ENCODE peak calls at places on chromosomes 16 and 17, in seven cellular contexts. E is pancreas, C is left ventricle myocardium inferior, D is GM23248, W is IMR-90, X is DND-41, F is mucosa of descending colon. Z is an unnamed sample.

GRCh38 chr16:12496866-12497265 is 306.8 kb downstream of the CPPED1 start:
- DNase-seq in E (no peak), C (no peak), D (no peak), W (no peak), X (no peak), F (no peak), Z (no peak)

GRCh38 chr17:69654981-69655581 is 240.6 kb downstream of the MAP2K6 start:
- DNase-seq in E (no peak), C (no peak), D (peak; percentile 88), W (peak; percentile 95), X (no peak), F (no peak), Z (no peak)

GRCh38 chr16:8108991-8109509 is 481.3 kb downstream of the TMEM114 start:
- DNase-seq in E (no peak), C (no peak), D (no peak), W (no peak), X (no peak), F (no peak), Z (no peak)

GRCh38 chr17:47966079-47966519 is 4.8 kb upstream of the CDK5RAP3 start:
- DNase-seq in E (no peak), C (no peak), D (peak; percentile 13), W (no peak), X (no peak), F (peak; percentile 74), Z (no peak)

GRCh38 chr16:31508706-31509523 is 724 bp upstream of the RUSF1 start:
- DNase-seq in E (no peak), C (no peak), D (peak; percentile 66), W (peak; percentile 56), X (no peak), F (no peak), Z (no peak)

GRCh38 chr17:41618341-41619161 is 5.8 kb downstream of the KRT17 start:
- DNase-seq in E (no peak), C (no peak), D (no peak), W (no peak), X (no peak), F (no peak), Z (no peak)

GRCh38 chr17:36550491-36551417 is 6.0 kb downstream of the GGNBP2 start:
- DNase-seq in E (no peak), C (no peak), D (no peak), W (no peak), X (no peak), F (no peak), Z (no peak)

GRCh38 chr17:79218175-79218824 is 143.7 kb downstream of the ENGASE start:
- DNase-seq in E (no peak), C (no peak), D (no peak), W (no peak), X (no peak), F (no peak), Z (no peak)

GRCh38 chr16:57299009-57299718 is 14.7 kb upstream of the PLLP start:
- DNase-seq in E (peak; percentile 54), C (no peak), D (peak; percentile 91), W (no peak), X (no peak), F (no peak), Z (peak; percentile 16)

GRCh38 chr16:87057291-87057881 is 259.8 kb downstream of the C16orf95 start:
- DNase-seq in E (no peak), C (no peak), D (peak; percentile 19), W (no peak), X (no peak), F (no peak), Z (no peak)

GRCh38 chr16:35144212-35144932 is 1685.0 kb downstream of the TP53TG3F start:
- DNase-seq in E (peak; percentile 1), C (no peak), D (no peak), W (no peak), X (no peak), F (no peak), Z (no peak)

GRCh38 chr16:35141303-35141702 is 1681.9 kb downstream of the TP53TG3F start:
- DNase-seq in E (no peak), C (no peak), D (no peak), W (no peak), X (no peak), F (no peak), Z (no peak)

GRCh38 chr16:35142809-35143192 is 1683.4 kb downstream of the TP53TG3F start:
- DNase-seq in E (no peak), C (no peak), D (no peak), W (no peak), X (no peak), F (no peak), Z (no peak)

GRCh38 chr16:35142147-35142808 is 1682.9 kb downstream of the TP53TG3F start:
- DNase-seq in E (peak; percentile 2), C (no peak), D (no peak), W (no peak), X (no peak), F (no peak), Z (no peak)

GRCh38 chr16:35140293-35140986 is 1681.0 kb downstream of the TP53TG3F start:
- DNase-seq in E (peak; percentile 5), C (no peak), D (no peak), W (no peak), X (no peak), F (no peak), Z (no peak)
- H3K9me3 ChIP-seq in E (no peaks in the 10 kb centered on the region), C (peaks cover 18% of the 10 kb centered on the region), D (no peaks in the 10 kb centered on the region), W (peaks cover 35% of the 10 kb centered on the region), X (peaks cover 13% of the 10 kb centered on the region), F (peaks cover 74% of the 10 kb centered on the region), Z (no peaks in the 10 kb centered on the region)

DNA sequence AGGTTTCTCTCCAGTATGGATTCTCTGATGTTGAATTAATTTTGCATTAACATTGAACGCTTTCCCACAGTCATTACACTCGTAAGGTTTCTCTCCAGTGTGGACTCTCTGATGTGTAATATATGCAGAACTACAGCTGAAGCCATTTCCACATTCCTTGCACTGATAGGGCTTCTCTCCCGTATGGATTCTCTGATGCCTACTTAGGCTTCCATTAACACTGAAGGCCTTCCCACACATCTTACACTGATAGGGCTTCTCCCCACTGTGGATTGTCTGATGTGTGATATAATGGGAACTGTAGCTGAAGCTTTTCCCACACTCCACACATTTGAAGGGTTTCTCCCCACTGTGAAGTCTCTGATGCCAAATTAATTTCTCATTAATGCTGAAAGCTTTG is 7.2 kb upstream of the TLE7 start:
- DNase-seq in E (no peak), C (no peak), D (no peak), W (no peak), X (no peak), F (no peak), Z (no peak)
- H3K9me3 ChIP-seq in E (peaks cover 20% of the 10 kb centered on the region), C (peaks cover 99% of the 10 kb centered on the region), D (peaks cover 23% of the 10 kb centered on the region), W (peaks cover 78% of the 10 kb centered on the region), X (peaks cover 31% of the 10 kb centered on the region), F (peaks cover 97% of the 10 kb centered on the region), Z (peaks cover 26% of the 10 kb centered on the region)

GRCh38 chr17:71004413-71004812 is 835.1 kb downstream of the KCNJ2 start:
- DNase-seq in E (no peak), C (no peak), D (no peak), W (no peak), X (no peak), F (no peak), Z (no peak)
- H3K9me3 ChIP-seq in E (no peaks in the 10 kb centered on the region), C (no peaks in the 10 kb centered on the region), D (no peaks in the 10 kb centered on the region), W (no peaks in the 10 kb centered on the region), X (no peaks in the 10 kb centered on the region), F (no peaks in the 10 kb centered on the region), Z (no peaks in the 10 kb centered on the region)

GRCh38 chr16:49671325-49671724 is 184.6 kb downstream of the ZNF423 start:
- DNase-seq in E (no peak), C (no peak), D (no peak), W (no peak), X (no peak), F (no peak), Z (no peak)
- H3K9me3 ChIP-seq in E (no peaks in the 10 kb centered on the region), C (no peaks in the 10 kb centered on the region), D (no peaks in the 10 kb centered on the region), W (no peaks in the 10 kb centered on the region), X (no peaks in the 10 kb centered on the region), F (no peaks in the 10 kb centered on the region), Z (no peaks in the 10 kb centered on the region)

GRCh38 chr17:68290955-68291835 is at the start of the genes ARSG and SLC16A6:
- DNase-seq in E (peak; percentile 42), C (peak; percentile 36), D (peak; percentile 72), W (peak; percentile 48), X (peak; percentile 88), F (peak; percentile 71), Z (peak; percentile 80)
- H3K9me3 ChIP-seq in E (no peaks in the 10 kb centered on the region), C (no peaks in the 10 kb centered on the region), D (no peaks in the 10 kb centered on the region), W (no peaks in the 10 kb centered on the region), X (no peaks in the 10 kb centered on the region), F (no peaks in the 10 kb centered on the region), Z (no peaks in the 10 kb centered on the region)

DNA sequence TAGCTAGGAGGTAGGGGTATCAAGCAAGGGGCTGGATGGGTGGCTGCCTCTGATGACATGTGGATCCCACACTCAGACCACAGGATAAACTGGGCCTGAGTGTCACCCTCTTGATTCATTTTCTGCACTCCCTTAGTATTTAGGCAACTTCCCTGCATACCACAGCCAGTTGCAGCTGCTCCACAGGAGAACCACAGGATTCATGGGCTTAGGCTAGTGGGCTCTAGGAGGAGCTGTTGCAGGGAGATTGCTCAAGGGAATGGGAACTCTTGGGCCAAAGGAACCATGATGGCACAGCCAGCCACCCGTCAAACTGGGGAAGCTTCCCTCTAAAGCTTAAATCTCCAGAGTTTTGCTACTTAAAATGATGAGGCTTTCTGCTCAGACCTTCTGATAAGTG is 269.7 kb upstream of the ASIC2 start:
- DNase-seq in E (no peak), C (no peak), D (no peak), W (no peak), X (no peak), F (no peak), Z (no peak)
- H3K9me3 ChIP-seq in E (no peaks in the 10 kb centered on the region), C (peaks cover 13% of the 10 kb centered on the region), D (no peaks in the 10 kb centered on the region), W (peaks cover 6% of the 10 kb centered on the region), X (no peaks in the 10 kb centered on the region), F (no peaks in the 10 kb centered on the region), Z (peaks cover 3% of the 10 kb centered on the region)